ENCODE peak calls at places on chromosomes 1 and 21, in nine cellular contexts. One of them, this sample, is unnamed.

GRCh38 chr1:193058529-193059281 is 455 bp downstream of the UCHL5 start:
- DNase-seq in SJSA1: no peak
- DNase-seq in KG1: peak
- DNase-seq in activated CD8-positive, alpha-beta T cell treated with anti-CD3 and anti-CD28 coated beads, Interleukin-2, amount 10 ng/mL, durations not matched to agents 7 days and 5 days: peak
- DNase-seq in stimulated activated CD4-positive, alpha-beta T cell treated with anti-CD3 and anti-CD28 coated beads, Interleukin-1b, Interleukin-23, amount 100 ng/mL, for 24 hours: peak
- DNase-seq in mucosa of gallbladder: peak
- DNase-seq in IMR-90: peak
- DNase-seq in NCI-H1105: no peak
- DNase-seq in activated naive CD4-positive, alpha-beta T cell: peak
- DNase-seq in this sample: peak

GRCh38 chr1:99766378-99766800 is at the start of gene FRRS1:
- DNase-seq in activated CD8-positive, alpha-beta T cell treated with anti-CD3 and anti-CD28 coated beads, Interleukin-2, amount 10 ng/mL, durations not matched to agents 7 days and 5 days: peak
- DNase-seq in KG1: peak
- DNase-seq in activated naive CD4-positive, alpha-beta T cell: no peak
- DNase-seq in SJSA1: peak
- DNase-seq in stimulated activated CD4-positive, alpha-beta T cell treated with anti-CD3 and anti-CD28 coated beads, Interleukin-1b, Interleukin-23, amount 100 ng/mL, for 24 hours: no peak
- DNase-seq in NCI-H1105: peak
- DNase-seq in mucosa of gallbladder: peak
- DNase-seq in IMR-90: peak
- DNase-seq in this sample: no peak

GRCh38 chr1:46461017-46461808 is 28.4 kb upstream of the DMBX1 start:
- DNase-seq in NCI-H1105: no peak
- DNase-seq in activated CD8-positive, alpha-beta T cell treated with anti-CD3 and anti-CD28 coated beads, Interleukin-2, amount 10 ng/mL, durations not matched to agents 7 days and 5 days: no peak
- DNase-seq in stimulated activated CD4-positive, alpha-beta T cell treated with anti-CD3 and anti-CD28 coated beads, Interleukin-1b, Interleukin-23, amount 100 ng/mL, for 24 hours: no peak
- DNase-seq in KG1: no peak
- DNase-seq in SJSA1: no peak
- DNase-seq in IMR-90: no peak
- DNase-seq in mucosa of gallbladder: no peak
- DNase-seq in activated naive CD4-positive, alpha-beta T cell: no peak
- DNase-seq in this sample: no peak

GRCh38 chr1:222557148-222557547 is 9.2 kb upstream of the HHIPL2 start:
- DNase-seq in KG1: no peak
- DNase-seq in mucosa of gallbladder: no peak
- DNase-seq in SJSA1: no peak
- DNase-seq in activated naive CD4-positive, alpha-beta T cell: no peak
- DNase-seq in NCI-H1105: no peak
- DNase-seq in IMR-90: peak
- DNase-seq in stimulated activated CD4-positive, alpha-beta T cell treated with anti-CD3 and anti-CD28 coated beads, Interleukin-1b, Interleukin-23, amount 100 ng/mL, for 24 hours: no peak
- DNase-seq in activated CD8-positive, alpha-beta T cell treated with anti-CD3 and anti-CD28 coated beads, Interleukin-2, amount 10 ng/mL, durations not matched to agents 7 days and 5 days: no peak
- DNase-seq in this sample: no peak

GRCh38 chr1:220787069-220787614 is 429 bp downstream of the MTARC1 start:
- DNase-seq in SJSA1: no peak
- DNase-seq in IMR-90: no peak
- DNase-seq in activated naive CD4-positive, alpha-beta T cell: no peak
- DNase-seq in NCI-H1105: peak
- DNase-seq in mucosa of gallbladder: peak
- DNase-seq in KG1: no peak
- DNase-seq in activated CD8-positive, alpha-beta T cell treated with anti-CD3 and anti-CD28 coated beads, Interleukin-2, amount 10 ng/mL, durations not matched to agents 7 days and 5 days: no peak
- DNase-seq in stimulated activated CD4-positive, alpha-beta T cell treated with anti-CD3 and anti-CD28 coated beads, Interleukin-1b, Interleukin-23, amount 100 ng/mL, for 24 hours: no peak
- DNase-seq in this sample: no peak

GRCh38 chr1:237677979-237678378 is 212.7 kb downstream of the ZP4 start:
- DNase-seq in SJSA1: peak
- DNase-seq in mucosa of gallbladder: no peak
- DNase-seq in NCI-H1105: no peak
- DNase-seq in activated naive CD4-positive, alpha-beta T cell: no peak
- DNase-seq in stimulated activated CD4-positive, alpha-beta T cell treated with anti-CD3 and anti-CD28 coated beads, Interleukin-1b, Interleukin-23, amount 100 ng/mL, for 24 hours: no peak
- DNase-seq in KG1: no peak
- DNase-seq in activated CD8-positive, alpha-beta T cell treated with anti-CD3 and anti-CD28 coated beads, Interleukin-2, amount 10 ng/mL, durations not matched to agents 7 days and 5 days: no peak
- DNase-seq in IMR-90: peak
- DNase-seq in this sample: no peak

GRCh38 chr1:235078927-235079381 is 49.7 kb downstream of the TOMM20 start:
- DNase-seq in activated naive CD4-positive, alpha-beta T cell: no peak
- DNase-seq in stimulated activated CD4-positive, alpha-beta T cell treated with anti-CD3 and anti-CD28 coated beads, Interleukin-1b, Interleukin-23, amount 100 ng/mL, for 24 hours: no peak
- DNase-seq in NCI-H1105: no peak
- DNase-seq in activated CD8-positive, alpha-beta T cell treated with anti-CD3 and anti-CD28 coated beads, Interleukin-2, amount 10 ng/mL, durations not matched to agents 7 days and 5 days: no peak
- DNase-seq in IMR-90: peak
- DNase-seq in SJSA1: no peak
- DNase-seq in KG1: no peak
- DNase-seq in mucosa of gallbladder: no peak
- DNase-seq in this sample: no peak

GRCh38 chr1:41670558-41670957 is 186.1 kb upstream of the EDN2 start:
- DNase-seq in stimulated activated CD4-positive, alpha-beta T cell treated with anti-CD3 and anti-CD28 coated beads, Interleukin-1b, Interleukin-23, amount 100 ng/mL, for 24 hours: no peak
- DNase-seq in activated CD8-positive, alpha-beta T cell treated with anti-CD3 and anti-CD28 coated beads, Interleukin-2, amount 10 ng/mL, durations not matched to agents 7 days and 5 days: no peak
- DNase-seq in IMR-90: peak
- DNase-seq in activated naive CD4-positive, alpha-beta T cell: no peak
- DNase-seq in SJSA1: peak
- DNase-seq in NCI-H1105: no peak
- DNase-seq in mucosa of gallbladder: no peak
- DNase-seq in KG1: no peak
- DNase-seq in this sample: no peak

GRCh38 chr1:29380532-29380931 is 144.2 kb downstream of the PTPRU start:
- DNase-seq in NCI-H1105: no peak
- DNase-seq in mucosa of gallbladder: no peak
- DNase-seq in stimulated activated CD4-positive, alpha-beta T cell treated with anti-CD3 and anti-CD28 coated beads, Interleukin-1b, Interleukin-23, amount 100 ng/mL, for 24 hours: no peak
- DNase-seq in activated naive CD4-positive, alpha-beta T cell: no peak
- DNase-seq in SJSA1: no peak
- DNase-seq in IMR-90: peak
- DNase-seq in KG1: no peak
- DNase-seq in activated CD8-positive, alpha-beta T cell treated with anti-CD3 and anti-CD28 coated beads, Interleukin-2, amount 10 ng/mL, durations not matched to agents 7 days and 5 days: no peak
- DNase-seq in this sample: no peak

GRCh38 chr1:168618887-168619286 is 42.5 kb downstream of the XCL1 start:
- DNase-seq in activated naive CD4-positive, alpha-beta T cell: no peak
- DNase-seq in stimulated activated CD4-positive, alpha-beta T cell treated with anti-CD3 and anti-CD28 coated beads, Interleukin-1b, Interleukin-23, amount 100 ng/mL, for 24 hours: no peak
- DNase-seq in SJSA1: no peak
- DNase-seq in mucosa of gallbladder: no peak
- DNase-seq in NCI-H1105: no peak
- DNase-seq in activated CD8-positive, alpha-beta T cell treated with anti-CD3 and anti-CD28 coated beads, Interleukin-2, amount 10 ng/mL, durations not matched to agents 7 days and 5 days: no peak
- DNase-seq in KG1: no peak
- DNase-seq in IMR-90: no peak
- DNase-seq in this sample: no peak

GRCh38 chr21:44530903-44531605 is 8.9 kb downstream of the KRTAP10-1 start:
- DNase-seq in SJSA1: no peak
- DNase-seq in stimulated activated CD4-positive, alpha-beta T cell treated with anti-CD3 and anti-CD28 coated beads, Interleukin-1b, Interleukin-23, amount 100 ng/mL, for 24 hours: no peak
- DNase-seq in mucosa of gallbladder: no peak
- DNase-seq in IMR-90: no peak
- DNase-seq in activated CD8-positive, alpha-beta T cell treated with anti-CD3 and anti-CD28 coated beads, Interleukin-2, amount 10 ng/mL, durations not matched to agents 7 days and 5 days: no peak
- DNase-seq in KG1: no peak
- DNase-seq in activated naive CD4-positive, alpha-beta T cell: no peak
- DNase-seq in NCI-H1105: no peak
- DNase-seq in this sample: no peak

GRCh38 chr1:115782571-115783281 is 14.2 kb upstream of the CASQ2 start:
- DNase-seq in NCI-H1105: no peak
- DNase-seq in IMR-90: peak
- DNase-seq in activated naive CD4-positive, alpha-beta T cell: no peak
- DNase-seq in activated CD8-positive, alpha-beta T cell treated with anti-CD3 and anti-CD28 coated beads, Interleukin-2, amount 10 ng/mL, durations not matched to agents 7 days and 5 days: no peak
- DNase-seq in KG1: no peak
- DNase-seq in stimulated activated CD4-positive, alpha-beta T cell treated with anti-CD3 and anti-CD28 coated beads, Interleukin-1b, Interleukin-23, amount 100 ng/mL, for 24 hours: no peak
- DNase-seq in mucosa of gallbladder: no peak
- DNase-seq in SJSA1: peak
- DNase-seq in this sample: no peak

GRCh38 chr21:46634966-46635323 is 529 bp upstream of the PRMT2 start:
- DNase-seq in activated CD8-positive, alpha-beta T cell treated with anti-CD3 and anti-CD28 coated beads, Interleukin-2, amount 10 ng/mL, durations not matched to agents 7 days and 5 days: peak
- DNase-seq in activated naive CD4-positive, alpha-beta T cell: no peak
- DNase-seq in KG1: peak
- DNase-seq in SJSA1: peak
- DNase-seq in NCI-H1105: peak
- DNase-seq in IMR-90: peak
- DNase-seq in stimulated activated CD4-positive, alpha-beta T cell treated with anti-CD3 and anti-CD28 coated beads, Interleukin-1b, Interleukin-23, amount 100 ng/mL, for 24 hours: no peak
- DNase-seq in mucosa of gallbladder: peak
- DNase-seq in this sample: no peak

GRCh38 chr1:204791453-204792366 is 79.0 kb upstream of the NFASC start:
- DNase-seq in activated naive CD4-positive, alpha-beta T cell: peak
- DNase-seq in IMR-90: peak
- DNase-seq in NCI-H1105: peak
- DNase-seq in mucosa of gallbladder: peak
- DNase-seq in SJSA1: peak
- DNase-seq in KG1: no peak
- DNase-seq in stimulated activated CD4-positive, alpha-beta T cell treated with anti-CD3 and anti-CD28 coated beads, Interleukin-1b, Interleukin-23, amount 100 ng/mL, for 24 hours: peak
- DNase-seq in activated CD8-positive, alpha-beta T cell treated with anti-CD3 and anti-CD28 coated beads, Interleukin-2, amount 10 ng/mL, durations not matched to agents 7 days and 5 days: peak
- DNase-seq in this sample: peak

GRCh38 chr1:113836534-113836933 is 24.3 kb upstream of the RSBN1 start:
- DNase-seq in NCI-H1105: no peak
- DNase-seq in activated CD8-positive, alpha-beta T cell treated with anti-CD3 and anti-CD28 coated beads, Interleukin-2, amount 10 ng/mL, durations not matched to agents 7 days and 5 days: no peak
- DNase-seq in KG1: no peak
- DNase-seq in stimulated activated CD4-positive, alpha-beta T cell treated with anti-CD3 and anti-CD28 coated beads, Interleukin-1b, Interleukin-23, amount 100 ng/mL, for 24 hours: no peak
- DNase-seq in IMR-90: no peak
- DNase-seq in SJSA1: no peak
- DNase-seq in mucosa of gallbladder: no peak
- DNase-seq in activated naive CD4-positive, alpha-beta T cell: no peak
- DNase-seq in this sample: no peak

GRCh38 chr1:162550925-162551324 is 10.6 kb upstream of the UAP1 start:
- DNase-seq in SJSA1: no peak
- DNase-seq in stimulated activated CD4-positive, alpha-beta T cell treated with anti-CD3 and anti-CD28 coated beads, Interleukin-1b, Interleukin-23, amount 100 ng/mL, for 24 hours: no peak
- DNase-seq in KG1: no peak
- DNase-seq in NCI-H1105: no peak
- DNase-seq in mucosa of gallbladder: no peak
- DNase-seq in IMR-90: no peak
- DNase-seq in activated naive CD4-positive, alpha-beta T cell: no peak
- DNase-seq in activated CD8-positive, alpha-beta T cell treated with anti-CD3 and anti-CD28 coated beads, Interleukin-2, amount 10 ng/mL, durations not matched to agents 7 days and 5 days: no peak
- DNase-seq in this sample: no peak

GRCh38 chr1:10727703-10728348 is 68.6 kb downstream of the CASZ1 start:
- DNase-seq in NCI-H1105: peak
- DNase-seq in SJSA1: no peak
- DNase-seq in KG1: no peak
- DNase-seq in activated CD8-positive, alpha-beta T cell treated with anti-CD3 and anti-CD28 coated beads, Interleukin-2, amount 10 ng/mL, durations not matched to agents 7 days and 5 days: no peak
- DNase-seq in mucosa of gallbladder: no peak
- DNase-seq in stimulated activated CD4-positive, alpha-beta T cell treated with anti-CD3 and anti-CD28 coated beads, Interleukin-1b, Interleukin-23, amount 100 ng/mL, for 24 hours: no peak
- DNase-seq in activated naive CD4-positive, alpha-beta T cell: no peak
- DNase-seq in IMR-90: no peak
- DNase-seq in this sample: no peak

GRCh38 chr1:51071291-51071690 is 30.7 kb upstream of the C1orf185 start:
- DNase-seq in activated naive CD4-positive, alpha-beta T cell: no peak
- DNase-seq in KG1: no peak
- DNase-seq in IMR-90: no peak
- DNase-seq in mucosa of gallbladder: no peak
- DNase-seq in SJSA1: no peak
- DNase-seq in NCI-H1105: no peak
- DNase-seq in stimulated activated CD4-positive, alpha-beta T cell treated with anti-CD3 and anti-CD28 coated beads, Interleukin-1b, Interleukin-23, amount 100 ng/mL, for 24 hours: no peak
- DNase-seq in activated CD8-positive, alpha-beta T cell treated with anti-CD3 and anti-CD28 coated beads, Interleukin-2, amount 10 ng/mL, durations not matched to agents 7 days and 5 days: no peak
- DNase-seq in this sample: no peak

GRCh38 chr21:45434645-45435217 is 29.8 kb downstream of the COL18A1 start:
- DNase-seq in stimulated activated CD4-positive, alpha-beta T cell treated with anti-CD3 and anti-CD28 coated beads, Interleukin-1b, Interleukin-23, amount 100 ng/mL, for 24 hours: no peak
- DNase-seq in activated naive CD4-positive, alpha-beta T cell: no peak
- DNase-seq in KG1: no peak
- DNase-seq in NCI-H1105: no peak
- DNase-seq in mucosa of gallbladder: no peak
- DNase-seq in IMR-90: no peak
- DNase-seq in activated CD8-positive, alpha-beta T cell treated with anti-CD3 and anti-CD28 coated beads, Interleukin-2, amount 10 ng/mL, durations not matched to agents 7 days and 5 days: no peak
- DNase-seq in SJSA1: no peak
- DNase-seq in this sample: no peak

GRCh38 chr1:247332901-247333361 is 1.3 kb upstream of the ZNF496 start:
- DNase-seq in SJSA1: no peak
- DNase-seq in activated CD8-positive, alpha-beta T cell treated with anti-CD3 and anti-CD28 coated beads, Interleukin-2, amount 10 ng/mL, durations not matched to agents 7 days and 5 days: no peak
- DNase-seq in mucosa of gallbladder: peak
- DNase-seq in KG1: no peak
- DNase-seq in stimulated activated CD4-positive, alpha-beta T cell treated with anti-CD3 and anti-CD28 coated beads, Interleukin-1b, Interleukin-23, amount 100 ng/mL, for 24 hours: no peak
- DNase-seq in NCI-H1105: no peak
- DNase-seq in activated naive CD4-positive, alpha-beta T cell: no peak
- DNase-seq in IMR-90: peak
- DNase-seq in this sample: no peak

GRCh38 chr21:16837319-16837718 is 675.5 kb upstream of the CXADR start:
- DNase-seq in IMR-90: peak
- DNase-seq in mucosa of gallbladder: no peak
- DNase-seq in KG1: no peak
- DNase-seq in SJSA1: no peak
- DNase-seq in activated naive CD4-positive, alpha-beta T cell: no peak
- DNase-seq in stimulated activated CD4-positive, alpha-beta T cell treated with anti-CD3 and anti-CD28 coated beads, Interleukin-1b, Interleukin-23, amount 100 ng/mL, for 24 hours: no peak
- DNase-seq in NCI-H1105: no peak
- DNase-seq in activated CD8-positive, alpha-beta T cell treated with anti-CD3 and anti-CD28 coated beads, Interleukin-2, amount 10 ng/mL, durations not matched to agents 7 days and 5 days: no peak
- DNase-seq in this sample: no peak

GRCh38 chr1:28668191-28668955 is at the start of gene GMEB1:
- DNase-seq in activated CD8-positive, alpha-beta T cell treated with anti-CD3 and anti-CD28 coated beads, Interleukin-2, amount 10 ng/mL, durations not matched to agents 7 days and 5 days: peak
- DNase-seq in IMR-90: peak
- DNase-seq in mucosa of gallbladder: peak
- DNase-seq in KG1: peak
- DNase-seq in stimulated activated CD4-positive, alpha-beta T cell treated with anti-CD3 and anti-CD28 coated beads, Interleukin-1b, Interleukin-23, amount 100 ng/mL, for 24 hours: peak
- DNase-seq in activated naive CD4-positive, alpha-beta T cell: peak
- DNase-seq in SJSA1: peak
- DNase-seq in NCI-H1105: peak
- DNase-seq in this sample: peak

GRCh38 chr21:25323356-25323949 is 283.8 kb downstream of the MRPL39 start:
- DNase-seq in SJSA1: no peak
- DNase-seq in KG1: no peak
- DNase-seq in IMR-90: no peak
- DNase-seq in stimulated activated CD4-positive, alpha-beta T cell treated with anti-CD3 and anti-CD28 coated beads, Interleukin-1b, Interleukin-23, amount 100 ng/mL, for 24 hours: no peak
- DNase-seq in mucosa of gallbladder: no peak
- DNase-seq in NCI-H1105: peak
- DNase-seq in activated naive CD4-positive, alpha-beta T cell: no peak
- DNase-seq in activated CD8-positive, alpha-beta T cell treated with anti-CD3 and anti-CD28 coated beads, Interleukin-2, amount 10 ng/mL, durations not matched to agents 7 days and 5 days: no peak
- DNase-seq in this sample: no peak

GRCh38 chr1:159229896-159230295 is 25.2 kb downstream of the ACKR1 start:
- DNase-seq in SJSA1: no peak
- DNase-seq in activated CD8-positive, alpha-beta T cell treated with anti-CD3 and anti-CD28 coated beads, Interleukin-2, amount 10 ng/mL, durations not matched to agents 7 days and 5 days: no peak
- DNase-seq in mucosa of gallbladder: no peak
- DNase-seq in KG1: no peak
- DNase-seq in NCI-H1105: no peak
- DNase-seq in IMR-90: no peak
- DNase-seq in stimulated activated CD4-positive, alpha-beta T cell treated with anti-CD3 and anti-CD28 coated beads, Interleukin-1b, Interleukin-23, amount 100 ng/mL, for 24 hours: no peak
- DNase-seq in activated naive CD4-positive, alpha-beta T cell: no peak
- DNase-seq in this sample: no peak

GRCh38 chr1:109598156-109598555 is 21.3 kb downstream of the GNAT2 start:
- DNase-seq in stimulated activated CD4-positive, alpha-beta T cell treated with anti-CD3 and anti-CD28 coated beads, Interleukin-1b, Interleukin-23, amount 100 ng/mL, for 24 hours: no peak
- DNase-seq in SJSA1: no peak
- DNase-seq in IMR-90: no peak
- DNase-seq in KG1: no peak
- DNase-seq in activated CD8-positive, alpha-beta T cell treated with anti-CD3 and anti-CD28 coated beads, Interleukin-2, amount 10 ng/mL, durations not matched to agents 7 days and 5 days: no peak
- DNase-seq in NCI-H1105: no peak
- DNase-seq in mucosa of gallbladder: no peak
- DNase-seq in activated naive CD4-positive, alpha-beta T cell: no peak
- DNase-seq in this sample: no peak

GRCh38 chr1:109669246-109669948 is 1.5 kb downstream of the GSTM2 start:
- DNase-seq in activated naive CD4-positive, alpha-beta T cell: no peak
- DNase-seq in SJSA1: no peak
- DNase-seq in KG1: peak
- DNase-seq in NCI-H1105: no peak
- DNase-seq in IMR-90: no peak
- DNase-seq in mucosa of gallbladder: no peak
- DNase-seq in activated CD8-positive, alpha-beta T cell treated with anti-CD3 and anti-CD28 coated beads, Interleukin-2, amount 10 ng/mL, durations not matched to agents 7 days and 5 days: peak
- DNase-seq in stimulated activated CD4-positive, alpha-beta T cell treated with anti-CD3 and anti-CD28 coated beads, Interleukin-1b, Interleukin-23, amount 100 ng/mL, for 24 hours: no peak
- DNase-seq in this sample: no peak

GRCh38 chr1:33971018-33971710 is 107.3 kb downstream of the HMGB4 start:
- DNase-seq in activated CD8-positive, alpha-beta T cell treated with anti-CD3 and anti-CD28 coated beads, Interleukin-2, amount 10 ng/mL, durations not matched to agents 7 days and 5 days: no peak
- DNase-seq in mucosa of gallbladder: peak
- DNase-seq in IMR-90: peak
- DNase-seq in NCI-H1105: no peak
- DNase-seq in SJSA1: no peak
- DNase-seq in KG1: no peak
- DNase-seq in activated naive CD4-positive, alpha-beta T cell: no peak
- DNase-seq in stimulated activated CD4-positive, alpha-beta T cell treated with anti-CD3 and anti-CD28 coated beads, Interleukin-1b, Interleukin-23, amount 100 ng/mL, for 24 hours: no peak
- DNase-seq in this sample: no peak

GRCh38 chr21:41932576-41933258 is 21.1 kb downstream of the C2CD2 start:
- DNase-seq in SJSA1: no peak
- DNase-seq in stimulated activated CD4-positive, alpha-beta T cell treated with anti-CD3 and anti-CD28 coated beads, Interleukin-1b, Interleukin-23, amount 100 ng/mL, for 24 hours: no peak
- DNase-seq in NCI-H1105: no peak
- DNase-seq in IMR-90: peak
- DNase-seq in KG1: peak
- DNase-seq in mucosa of gallbladder: no peak
- DNase-seq in activated CD8-positive, alpha-beta T cell treated with anti-CD3 and anti-CD28 coated beads, Interleukin-2, amount 10 ng/mL, durations not matched to agents 7 days and 5 days: no peak
- DNase-seq in activated naive CD4-positive, alpha-beta T cell: no peak
- DNase-seq in this sample: no peak

GRCh38 chr1:11920239-11920903 is 5.9 kb downstream of the KIAA2013 start:
- DNase-seq in activated CD8-positive, alpha-beta T cell treated with anti-CD3 and anti-CD28 coated beads, Interleukin-2, amount 10 ng/mL, durations not matched to agents 7 days and 5 days: no peak
- DNase-seq in stimulated activated CD4-positive, alpha-beta T cell treated with anti-CD3 and anti-CD28 coated beads, Interleukin-1b, Interleukin-23, amount 100 ng/mL, for 24 hours: no peak
- DNase-seq in NCI-H1105: no peak
- DNase-seq in KG1: no peak
- DNase-seq in activated naive CD4-positive, alpha-beta T cell: no peak
- DNase-seq in IMR-90: no peak
- DNase-seq in SJSA1: no peak
- DNase-seq in mucosa of gallbladder: no peak
- DNase-seq in this sample: no peak

GRCh38 chr1:76759950-76760349 is 107.3 kb upstream of the ST6GALNAC5 start:
- DNase-seq in activated naive CD4-positive, alpha-beta T cell: no peak
- DNase-seq in KG1: no peak
- DNase-seq in stimulated activated CD4-positive, alpha-beta T cell treated with anti-CD3 and anti-CD28 coated beads, Interleukin-1b, Interleukin-23, amount 100 ng/mL, for 24 hours: no peak
- DNase-seq in activated CD8-positive, alpha-beta T cell treated with anti-CD3 and anti-CD28 coated beads, Interleukin-2, amount 10 ng/mL, durations not matched to agents 7 days and 5 days: no peak
- DNase-seq in IMR-90: peak
- DNase-seq in SJSA1: no peak
- DNase-seq in NCI-H1105: peak
- DNase-seq in mucosa of gallbladder: no peak
- DNase-seq in this sample: no peak

This sample was measured in T-helper 9 cell.